ENCODE peak calls at places on chromosomes 11 and 22, in four cellular contexts. T is head of caudate nucleus; I is effector CD4-positive, alpha-beta T cell; E is AG04450. U is an unnamed sample.

GRCh38 chr11:65208785-65209710 is 27.3 kb downstream of the CAPN1 start:
- DNase-seq in T (no peak), E (no peak), I (no peak), U (peak)

GRCh38 chr11:61555978-61556377 is 24.9 kb downstream of the SYT7 start:
- DNase-seq in I (no peak), T (no peak), E (no peak), U (no peak)

GRCh38 chr11:112977620-112978212 is 16.5 kb downstream of the NCAM1 start:
- DNase-seq in E (no peak), T (no peak), I (no peak), U (no peak)

GRCh38 chr22:33335611-33336279 is 277.6 kb upstream of the SYN3 start:
- DNase-seq in I (no peak), T (no peak), E (no peak), U (peak)

GRCh38 chr11:115941481-115941993 is 437.3 kb upstream of the CADM1 start:
- DNase-seq in E (peak), I (no peak), T (peak), U (no peak)

GRCh38 chr11:35183526-35183925 is 44.6 kb downstream of the CD44 start:
- DNase-seq in I (no peak), E (no peak), T (no peak), U (no peak)

GRCh38 chr11:63680842-63681207 is 475 bp upstream of the RTN3 start:
- DNase-seq in E (no peak), I (no peak), T (peak), U (no peak)

GRCh38 chr11:250740-251299 is 14.0 kb downstream of the PSMD13 start:
- DNase-seq in T (peak), I (peak), E (no peak), U (peak)

GRCh38 chr11:86715611-86716010 is 43.2 kb upstream of the ME3 start:
- DNase-seq in T (no peak), E (no peak), I (no peak), U (no peak)